ENCODE peak calls at places on chromosomes 7 and 10, in nine cellular contexts. Y is fibroblast of lung; J is mesothelial cell of epicardium; A is fibroblast of the aortic adventitia; E is lower lobe of right lung; Q is choroid plexus epithelial cell; S is A549; T is pancreas; G is CD8-positive, alpha-beta T cell. K is an unnamed sample.

GRCh38 chr10:49594594-49594993 is 15.5 kb upstream of the SLC18A3 start:
- DNase-seq in Q (peak), J (peak), S (peak), T (no peak), A (peak), G (no peak), E (no peak), Y (peak), K (peak)

GRCh38 chr7:77444123-77444522 is 28.0 kb upstream of the GSAP start:
- DNase-seq in J (no peak), E (no peak), Y (peak), T (no peak), Q (peak), A (no peak), S (no peak), G (no peak), K (peak)

GRCh38 chr10:30858499-30858898 is 173.2 kb downstream of the ZNF438 start:
- DNase-seq in G (no peak), Q (no peak), Y (no peak), S (no peak), J (no peak), T (no peak), E (no peak), A (peak), K (no peak)

GRCh38 chr7:11831727-11832495 is at the start of gene THSD7A:
- DNase-seq in S (peak), Q (peak), A (peak), T (peak), Y (peak), E (peak), J (peak), G (no peak), K (peak)

GRCh38 chr10:12406764-12407400 is 57.5 kb downstream of the CAMK1D start:
- DNase-seq in A (no peak), S (no peak), J (no peak), Q (no peak), T (no peak), E (no peak), Y (no peak), G (no peak), K (no peak)

GRCh38 chr7:138254444-138254843 is 178.2 kb downstream of the AKR1D1 start:
- DNase-seq in Q (no peak), J (no peak), T (no peak), Y (no peak), S (no peak), E (no peak), A (no peak), G (no peak), K (no peak)

GRCh38 chr7:131555565-131556054 is 818 bp downstream of the PODXL start:
- DNase-seq in E (no peak), Y (no peak), Q (no peak), S (no peak), G (no peak), J (no peak), A (no peak), T (no peak), K (no peak)

GRCh38 chr7:38374507-38374906 is 101.1 kb upstream of the TARP start:
- DNase-seq in Q (peak), J (no peak), E (no peak), T (no peak), S (peak), A (peak), G (peak), Y (peak), K (peak)

GRCh38 chr10:74947781-74948401 is 121.5 kb downstream of the KAT6B start:
- DNase-seq in J (no peak), Y (no peak), Q (no peak), T (no peak), G (no peak), E (no peak), S (no peak), A (no peak), K (no peak)

GRCh38 chr7:116652793-116653192 is 19.2 kb upstream of the MET start:
- DNase-seq in S (no peak), E (no peak), A (peak), G (no peak), Q (no peak), J (no peak), T (no peak), Y (no peak), K (no peak)

GRCh38 chr10:129911451-129912160 is 52.5 kb downstream of the EBF3 start:
- DNase-seq in Q (no peak), S (no peak), G (no peak), Y (no peak), E (no peak), J (no peak), T (no peak), A (no peak), K (no peak)

GRCh38 chr7:22346383-22347107 is 10.4 kb downstream of the RAPGEF5 start:
- DNase-seq in E (no peak), Y (no peak), J (no peak), S (no peak), Q (no peak), G (no peak), A (no peak), T (no peak), K (no peak)

GRCh38 chr7:94823952-94824351 is 83.4 kb upstream of the PPP1R9A start:
- DNase-seq in Y (peak), A (peak), S (peak), T (no peak), G (no peak), Q (peak), E (no peak), J (no peak), K (peak)

DNA sequence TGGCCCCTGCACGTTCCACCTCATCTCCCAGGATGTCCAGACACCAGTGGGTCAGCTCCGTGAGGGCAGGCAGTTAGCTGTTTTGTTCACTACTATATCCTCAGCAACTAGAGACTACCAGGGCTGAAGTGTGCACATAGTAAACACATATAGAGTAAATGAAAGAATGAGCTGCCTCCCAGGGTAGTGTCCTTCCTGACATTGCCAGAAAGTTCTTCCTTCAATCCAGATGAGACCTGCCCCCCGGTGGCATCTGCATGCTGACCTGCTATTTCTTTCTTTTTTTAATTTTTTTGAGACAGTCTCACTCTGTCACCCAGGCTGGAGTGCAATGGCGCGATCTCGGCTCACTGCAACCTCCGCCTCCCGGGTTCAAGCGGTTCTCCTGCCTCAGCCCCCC is 14.0 kb upstream of the ARPC1A start:
- DNase-seq in A (no peak), Y (no peak), E (no peak), Q (no peak), S (no peak), G (no peak), T (no peak), J (no peak), K (no peak)
- TF ChIP-seq CTCF in A (no peak), Y (no peak), E (no peak), Q (no peak), S (no peak), G (no peak), T (no peak), J (no peak), K (no peak)

DNA sequence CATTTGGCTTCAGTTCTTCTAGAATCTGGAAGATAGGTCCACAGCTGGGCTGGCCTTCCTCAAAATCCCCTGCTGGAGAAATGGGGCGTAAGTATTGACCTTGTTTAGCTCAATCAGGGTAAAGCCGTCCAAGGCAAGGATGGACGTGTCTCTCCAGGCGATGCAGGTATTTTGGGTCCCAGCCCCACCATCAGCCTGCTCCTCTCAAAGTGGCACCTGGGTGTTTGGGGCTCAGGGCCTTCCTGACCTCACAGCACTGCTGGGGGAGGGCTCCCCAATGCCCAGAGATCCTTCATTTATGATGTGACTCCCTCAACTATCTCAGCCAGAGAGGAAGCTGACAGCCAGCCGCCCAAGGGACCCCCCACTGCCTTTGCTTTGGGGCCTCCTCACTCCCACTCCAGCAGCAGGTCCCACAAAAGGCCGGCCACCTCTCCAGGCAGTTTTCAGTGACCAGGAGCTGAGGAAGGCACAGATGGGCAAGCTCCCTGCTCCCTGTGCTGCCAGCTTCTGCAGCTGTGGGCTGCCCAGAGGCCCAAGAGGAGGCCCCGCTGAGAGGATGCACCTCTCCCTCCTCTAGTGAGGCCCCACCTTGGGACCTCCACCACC is 140.0 kb upstream of the TCERG1L start:
- DNase-seq in J (peak), Y (no peak), A (no peak), G (no peak), S (no peak), Q (no peak), E (no peak), T (no peak), K (no peak)
- TF ChIP-seq CTCF in J (no peak), Y (no peak), A (no peak), G (no peak), S (no peak), Q (no peak), E (no peak), T (no peak), K (no peak)

GRCh38 chr10:102465466-102465865 is 14.1 kb upstream of the C10orf95 start:
- DNase-seq in T (no peak), G (no peak), A (no peak), Q (no peak), J (no peak), Y (no peak), E (no peak), S (no peak), K (no peak)

GRCh38 chr10:102470579-102471546 is 19.5 kb upstream of the C10orf95 start:
- DNase-seq in A (no peak), G (no peak), E (no peak), T (no peak), Q (no peak), S (no peak), Y (no peak), J (no peak), K (no peak)

GRCh38 chr10:102468683-102469082 is 17.3 kb upstream of the C10orf95 start:
- DNase-seq in J (no peak), E (no peak), G (no peak), A (peak), Y (no peak), S (no peak), T (no peak), Q (no peak), K (peak)

GRCh38 chr10:102467318-102467717 is 16.0 kb upstream of the C10orf95 start:
- DNase-seq in G (no peak), A (no peak), J (no peak), Y (no peak), E (no peak), T (no peak), S (no peak), Q (no peak), K (no peak)

GRCh38 chr10:102467971-102468438 is 16.7 kb upstream of the C10orf95 start:
- DNase-seq in E (peak), Q (no peak), J (no peak), A (no peak), S (no peak), Y (no peak), G (no peak), T (no peak), K (no peak)
- TF ChIP-seq CTCF in E (no peak), Q (no peak), J (no peak), A (no peak), S (no peak), Y (no peak), G (no peak), T (no peak), K (no peak)

DNA sequence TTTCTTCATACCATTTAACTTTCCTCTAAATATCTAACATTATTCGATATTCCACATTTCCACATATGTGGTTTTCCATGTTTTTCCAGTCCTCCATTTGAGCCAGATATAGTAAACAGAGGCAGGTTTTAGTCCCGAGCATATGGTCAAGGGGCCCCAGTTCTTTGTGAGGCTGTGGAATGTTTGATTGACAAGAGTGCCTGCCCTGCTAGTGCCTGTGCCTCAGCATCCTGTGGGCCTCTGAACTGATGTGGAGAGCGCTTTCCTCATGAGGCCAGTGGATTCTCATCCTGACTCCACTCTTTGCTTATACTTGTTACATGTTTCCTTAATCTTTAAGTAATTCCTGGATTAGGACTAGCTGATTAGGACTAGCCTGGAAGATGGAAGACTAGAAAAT is 58.8 kb downstream of the POM121L12 start:
- DNase-seq in G (no peak), E (no peak), A (no peak), Y (no peak), J (no peak), S (no peak), Q (no peak), T (no peak), K (no peak)
- TF ChIP-seq CTCF in G (no peak), E (no peak), A (no peak), Y (no peak), J (no peak), S (no peak), Q (no peak), T (no peak), K (no peak)

DNA sequence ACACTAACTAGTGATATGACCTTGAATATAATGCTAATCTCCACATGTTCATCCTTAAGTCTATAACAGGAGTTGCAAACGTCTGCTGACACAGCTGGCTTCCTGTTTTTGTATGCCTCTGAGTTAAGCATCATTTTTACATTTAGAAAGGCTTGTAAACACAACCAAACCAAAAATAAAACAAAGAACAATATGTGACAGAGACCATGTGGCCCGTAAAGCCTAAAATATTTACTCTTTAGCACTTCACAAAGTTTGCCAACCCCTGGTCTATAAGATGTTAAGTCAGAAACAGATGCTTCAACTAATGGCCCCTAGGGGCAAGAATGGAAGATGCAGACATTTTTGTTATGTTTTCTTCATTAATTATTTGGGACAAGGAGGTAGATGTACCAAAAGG is 109.3 kb downstream of the CPEB3 start:
- DNase-seq in A (no peak), J (no peak), E (no peak), S (no peak), Y (peak), T (no peak), G (no peak), Q (peak), K (peak)
- TF ChIP-seq CTCF in A (peak), J (peak), E (no peak), S (no peak), Y (peak), T (no peak), G (no peak), Q (peak), K (peak)

GRCh38 chr10:53090725-53091124 is 318.1 kb upstream of the MBL2 start:
- DNase-seq in A (no peak), G (no peak), J (no peak), E (no peak), T (no peak), Y (no peak), Q (no peak), S (no peak), K (no peak)
- TF ChIP-seq CTCF in A (no peak), G (no peak), J (no peak), E (no peak), T (no peak), Y (no peak), Q (no peak), S (no peak), K (no peak)

GRCh38 chr7:124171068-124171467 is 138.2 kb upstream of the TMEM229A start:
- DNase-seq in Y (peak), J (no peak), Q (peak), A (no peak), T (no peak), G (no peak), E (no peak), S (peak), K (peak)
- TF ChIP-seq CTCF in Y (peak), J (peak), Q (peak), A (peak), T (peak), G (no peak), E (no peak), S (no peak), K (peak)

DNA sequence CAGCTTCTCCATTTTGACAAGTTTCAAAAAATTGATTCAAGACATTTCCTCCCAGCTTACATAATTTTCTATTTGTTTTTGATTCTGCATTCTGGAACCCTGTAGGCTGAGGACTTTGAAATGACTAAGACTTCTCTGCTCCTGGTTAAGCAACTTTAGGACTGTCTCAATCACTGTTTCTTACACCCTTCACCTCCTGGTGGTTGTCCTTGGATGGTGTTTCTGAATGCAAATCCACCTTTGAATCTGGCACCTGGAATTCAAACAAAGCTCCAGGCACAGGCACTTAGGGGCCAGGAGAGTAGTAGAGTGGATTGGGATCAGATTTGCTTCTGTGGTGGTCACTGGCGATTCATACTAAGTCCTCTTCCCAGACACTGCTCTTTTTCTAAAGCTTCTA is 595.5 kb downstream of the LRMDA start:
- DNase-seq in A (no peak), S (peak), G (no peak), Q (peak), T (no peak), Y (no peak), J (no peak), E (no peak), K (no peak)
- TF ChIP-seq CTCF in A (peak), S (no peak), G (no peak), Q (peak), T (no peak), Y (no peak), J (no peak), E (no peak), K (no peak)

GRCh38 chr7:85828654-85829053 is 641.8 kb upstream of the SEMA3D start:
- DNase-seq in A (peak), S (no peak), Q (no peak), T (no peak), Y (peak), J (no peak), E (no peak), G (no peak), K (no peak)
- TF ChIP-seq CTCF in A (no peak), S (no peak), Q (no peak), T (no peak), Y (no peak), J (no peak), E (no peak), G (no peak), K (no peak)